ENCODE peak calls at places on chromosomes 4 and X, in ten cellular contexts. B is GM12892; Z is HEK293T; I is dorsolateral prefrontal cortex; C is BE2C; O is activated CD4-positive, alpha-beta T cell treated with anti-CD3 and anti-CD28 coated beads, Interleukin-2, amount 50 U/mL, for 24 hours; F is NCI-H146; N is osteocyte; J is hippocampal formation; Q is COR-L47. U is an unnamed sample.

GRCh38 chr4:15963001-15963451 is at the start of gene FGFBP2:
- DNase-seq in B (peak; percentile 13), Z (peak; percentile 57), I (no peak), C (peak; percentile 73), O (no peak), F (peak; percentile 56), N (no peak), J (no peak), Q (peak; percentile 59), U (no peak)

GRCh38 chrX:129823115-129823514 is 20.6 kb downstream of the ZDHHC9 start:
- DNase-seq in B (no peak), Z (peak; percentile 63), I (peak; percentile 11), C (peak; percentile 49), O (no peak), F (peak; percentile 5), N (no peak), J (no peak), Q (peak; percentile 11), U (no peak)

GRCh38 chrX:45524805-45525204 is 324.1 kb upstream of the DIPK2B start:
- DNase-seq in B (no peak), Z (no peak), I (no peak), C (no peak), O (no peak), F (no peak), N (no peak), J (no peak), Q (no peak), U (no peak)

GRCh38 chrX:20515841-20516461 is 249.2 kb upstream of the RPS6KA3 start:
- DNase-seq in B (no peak), Z (no peak), I (no peak), C (no peak), O (no peak), F (no peak), N (no peak), J (no peak), Q (no peak), U (no peak)

GRCh38 chrX:133985164-133986007 is at the start of gene GPC3:
- DNase-seq in B (no peak), Z (peak; percentile 85), I (no peak), C (peak; percentile 76), O (no peak), F (no peak), N (peak; percentile 88), J (no peak), Q (no peak), U (no peak)

GRCh38 chr4:107247738-107248137 is 211.6 kb upstream of the DKK2 start:
- DNase-seq in B (no peak), Z (no peak), I (no peak), C (no peak), O (no peak), F (no peak), N (no peak), J (no peak), Q (no peak), U (no peak)

GRCh38 chr4:58061967-58062366 is 951.8 kb upstream of the IGFBP7 start:
- DNase-seq in B (no peak), Z (no peak), I (no peak), C (no peak), O (no peak), F (no peak), N (no peak), J (no peak), Q (no peak), U (no peak)

GRCh38 chrX:1466971-1467561 is 14.4 kb upstream of the ASMTL start:
- DNase-seq in B (peak; percentile 56), Z (no peak), I (no peak), C (no peak), O (no peak), F (no peak), N (peak; percentile 72), J (no peak), Q (no peak), U (no peak)

GRCh38 chr4:108072300-108072699 is 82.6 kb downstream of the HADH start:
- DNase-seq in B (no peak), Z (peak; percentile 24), I (no peak), C (no peak), O (no peak), F (peak; percentile 32), N (no peak), J (no peak), Q (peak; percentile 36), U (no peak)